ENCODE peak calls at places on chromosome 14, in six cellular contexts. C is type B pancreatic cell, V is glutamatergic neuron, O is OCI-LY7, G is fibroblast of lung, W is WTC11. P is an unnamed sample.

GRCh38 chr14:62301076-62301475 is 538.9 kb downstream of the SNAPC1 start:
- DNase-seq in C (no peak), V (no peak), O (no peak), G (no peak), W (no peak), P (no peak)

GRCh38 chr14:61754627-61755381 is 7.4 kb upstream of the SNAPC1 start:
- DNase-seq in C (no peak), V (no peak), O (no peak), G (no peak), W (no peak), P (peak)

GRCh38 chr14:64232095-64232830 is 61.9 kb downstream of the ESR2 start:
- DNase-seq in C (no peak), V (no peak), O (peak), G (peak), W (no peak), P (peak)

GRCh38 chr14:55107766-55108554 is 21.1 kb upstream of the LGALS3 start:
- DNase-seq in C (no peak), V (peak), O (no peak), G (peak), W (peak), P (peak)

GRCh38 chr14:59126714-59127436 is 61.6 kb upstream of the DAAM1 start:
- DNase-seq in C (no peak), V (no peak), O (peak), G (peak), W (no peak), P (peak)

GRCh38 chr14:93057586-93058280 is 58.0 kb downstream of the ITPK1 start:
- DNase-seq in C (no peak), V (no peak), O (no peak), G (no peak), W (no peak), P (no peak)

GRCh38 chr14:37588956-37589737 is 5.9 kb downstream of the FOXA1 start:
- DNase-seq in C (no peak), V (no peak), O (no peak), G (no peak), W (no peak), P (no peak)

GRCh38 chr14:24064856-24065255 is 6.5 kb upstream of the CPNE6 start:
- DNase-seq in C (no peak), V (no peak), O (no peak), G (no peak), W (no peak), P (no peak)

GRCh38 chr14:88166616-88167015 is 156.5 kb downstream of the KCNK10 start:
- DNase-seq in C (no peak), V (no peak), O (no peak), G (no peak), W (no peak), P (no peak)

GRCh38 chr14:63890553-63890952 is 37.7 kb downstream of the SYNE2 start:
- DNase-seq in C (no peak), V (no peak), O (no peak), G (no peak), W (no peak), P (no peak)

GRCh38 chr14:65290830-65291229 is 121.7 kb upstream of the FUT8 start:
- DNase-seq in C (no peak), V (no peak), O (no peak), G (peak), W (no peak), P (peak)

GRCh38 chr14:92925446-92925845 is 2.5 kb downstream of the CHGA start:
- DNase-seq in C (no peak), V (no peak), O (no peak), G (no peak), W (no peak), P (no peak)

GRCh38 chr14:94079891-94080605 is 954 bp downstream of the DDX24 start:
- DNase-seq in C (no peak), V (no peak), O (no peak), G (peak), W (no peak), P (peak)

GRCh38 chr14:104865069-104865630 is at the start of gene CEP170B:
- DNase-seq in C (peak), V (peak), O (peak), G (peak), W (peak), P (peak)

DNA sequence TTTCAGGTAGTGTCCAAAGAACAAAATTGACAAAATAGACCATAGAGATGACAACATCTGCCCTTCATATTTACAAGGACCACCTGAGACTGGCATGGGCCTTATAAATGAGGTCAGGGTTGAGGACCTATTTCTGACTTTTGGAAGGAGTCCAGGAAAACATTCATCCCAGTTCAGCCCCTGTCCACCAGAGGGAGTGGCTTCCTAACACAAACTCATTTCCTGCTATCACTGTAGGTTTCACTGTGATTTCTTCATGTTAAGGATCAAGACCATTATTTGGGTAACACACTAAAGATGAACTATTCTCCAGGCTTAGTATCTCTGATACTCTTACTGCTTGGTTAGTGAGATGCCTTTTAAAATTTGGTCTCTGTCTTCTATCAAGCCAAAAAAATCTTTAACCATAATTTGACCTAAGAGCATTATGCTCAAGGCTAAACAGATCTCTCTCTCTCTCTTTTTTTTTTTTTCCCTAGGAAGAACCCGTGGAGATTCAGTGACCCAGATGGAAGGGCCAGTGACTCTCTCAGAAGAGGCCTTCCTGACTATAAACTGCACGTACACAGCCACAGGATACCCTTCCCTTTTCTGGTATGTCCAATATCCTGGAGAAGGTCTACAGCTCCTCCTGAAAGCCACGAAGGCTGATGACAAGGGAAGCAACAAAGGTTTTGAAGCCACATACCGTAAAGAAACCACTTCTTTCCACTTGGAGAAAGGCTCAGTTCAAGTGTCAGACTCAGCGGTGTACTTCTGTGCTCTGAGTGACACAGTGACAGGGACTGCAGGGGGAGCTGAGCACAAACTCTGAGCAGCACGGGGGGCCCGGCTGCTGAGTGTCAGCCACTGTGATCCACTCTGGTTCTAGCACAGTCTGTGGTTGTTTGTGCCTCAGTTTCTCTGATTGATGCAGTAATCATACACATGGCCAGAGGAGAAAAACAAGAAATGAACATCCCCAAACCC is 267.6 kb upstream of the OR4E1 start:
- DNase-seq in C (no peak), V (peak), O (peak), G (peak), W (peak), P (peak)
- TF ChIP-seq CTCF in C (peak), V (peak), O (peak), G (peak), W (peak), P (peak)

GRCh38 chr14:52272375-52272774 is 4.9 kb downstream of the PTGDR start:
- DNase-seq in C (no peak), V (no peak), O (peak), G (peak), W (peak), P (peak)
- TF ChIP-seq CTCF in C (peak), V (no peak), O (peak), G (peak), W (no peak), P (peak)

GRCh38 chr14:43481864-43482263 is 1025.2 kb downstream of the FSCB start:
- DNase-seq in C (no peak), V (no peak), O (no peak), G (no peak), W (no peak), P (no peak)
- TF ChIP-seq CTCF in C (peak), V (no peak), O (no peak), G (no peak), W (no peak), P (no peak)

GRCh38 chr14:91252901-91253794 is 8.6 kb upstream of the GPR68 start:
- DNase-seq in C (no peak), V (peak), O (peak), G (no peak), W (peak), P (no peak)
- TF ChIP-seq CTCF in C (peak), V (no peak), O (peak), G (peak), W (no peak), P (no peak)

DNA sequence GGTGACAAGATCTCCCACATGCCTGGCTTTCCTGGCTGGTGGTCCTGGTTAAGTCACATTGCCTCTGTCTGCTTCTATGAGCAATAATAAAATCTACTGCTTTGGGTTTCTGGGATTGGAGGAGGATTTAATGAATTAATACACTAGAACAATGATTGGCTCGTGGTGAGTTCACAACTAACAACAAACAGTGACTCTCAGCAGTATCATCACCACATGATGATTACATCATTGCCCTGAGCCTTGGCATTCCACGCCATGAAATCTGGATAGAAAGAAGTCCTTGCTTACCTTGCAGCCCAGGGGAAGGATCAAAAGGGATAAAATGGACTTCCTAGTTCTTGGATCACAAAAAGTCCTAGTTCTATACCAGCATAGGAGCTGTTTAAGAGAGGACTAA is 1069.0 kb downstream of the VRK1 start:
- DNase-seq in C (no peak), V (no peak), O (no peak), G (no peak), W (no peak), P (no peak)
- TF ChIP-seq CTCF in C (no peak), V (no peak), O (no peak), G (no peak), W (no peak), P (no peak)

DNA sequence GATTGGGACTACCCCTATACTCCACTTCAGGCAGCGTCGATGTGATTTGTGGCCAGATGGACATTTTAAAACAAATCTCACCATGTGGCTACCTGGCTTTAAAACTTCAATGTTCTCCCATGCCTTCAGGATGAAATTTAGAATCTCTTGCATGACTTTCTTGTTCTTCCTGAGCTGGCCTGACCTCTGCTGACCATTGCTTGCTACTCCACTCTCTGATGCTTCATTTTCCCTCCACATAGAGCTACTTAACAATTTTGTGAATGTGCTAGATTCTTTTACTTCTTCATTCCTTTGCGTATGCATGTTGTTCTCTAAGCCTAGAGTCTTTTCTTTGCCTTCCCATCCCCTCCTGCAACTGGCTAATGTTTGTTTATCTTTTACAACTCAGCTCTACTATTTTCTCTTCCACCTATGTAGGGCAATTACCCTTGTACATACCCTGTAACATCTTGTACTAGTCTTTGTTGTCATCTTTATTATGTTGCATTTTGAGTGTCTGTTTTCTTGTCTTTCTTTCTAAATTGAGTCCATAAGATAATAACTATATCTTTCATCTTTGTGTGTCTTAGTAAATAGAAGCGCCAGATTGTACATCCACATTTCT is 41.2 kb downstream of the YLPM1 start:
- DNase-seq in C (no peak), V (peak), O (peak), G (peak), W (no peak), P (peak)
- TF ChIP-seq CTCF in C (peak), V (peak), O (peak), G (peak), W (no peak), P (peak)

GRCh38 chr14:91484744-91485143 is 25.4 kb downstream of the PPP4R3A start:
- DNase-seq in C (no peak), V (no peak), O (no peak), G (no peak), W (no peak), P (no peak)

GRCh38 chr14:91482278-91483023 is 27.7 kb downstream of the PPP4R3A start:
- DNase-seq in C (no peak), V (no peak), O (no peak), G (peak), W (no peak), P (peak)

DNA sequence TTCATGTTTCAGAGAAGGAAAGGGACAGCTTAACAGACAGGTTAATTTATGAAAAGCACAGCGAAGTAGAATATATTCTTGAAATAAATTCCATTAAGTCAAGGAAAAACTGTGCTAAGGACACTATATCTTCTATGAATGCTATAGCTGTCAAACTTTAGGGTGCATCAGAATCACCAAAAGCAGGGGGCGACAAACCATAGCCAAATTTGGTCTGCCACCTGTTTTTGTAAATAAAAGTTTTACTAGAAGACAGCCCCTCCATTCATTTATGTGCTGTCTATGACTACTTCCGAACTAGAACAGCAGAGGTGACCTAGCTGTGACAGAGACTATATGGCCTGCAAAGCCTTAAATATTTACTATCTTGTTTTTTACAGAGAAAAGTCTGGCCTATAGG is 25.9 kb downstream of the PPP4R3A start:
- DNase-seq in C (no peak), V (no peak), O (peak), G (no peak), W (no peak), P (no peak)
- TF ChIP-seq CTCF in C (peak), V (no peak), O (peak), G (no peak), W (no peak), P (peak)

GRCh38 chr14:80202888-80203562 is 8.3 kb downstream of the DIO2 start:
- DNase-seq in C (no peak), V (peak), O (peak), G (no peak), W (peak), P (peak)
- TF ChIP-seq CTCF in C (peak), V (peak), O (peak), G (peak), W (peak), P (peak)

GRCh38 chr14:72024043-72024407 is 91.8 kb downstream of the RGS6 start:
- DNase-seq in C (no peak), V (peak), O (peak), G (no peak), W (peak), P (peak)
- TF ChIP-seq CTCF in C (peak), V (peak), O (peak), G (peak), W (peak), P (peak)

P was measured in fibroblast of pulmonary artery.